ENCODE peak calls at places on chromosomes 11 and 22, in four cellular contexts. Z is WTC11, X is K562, Y is HepG2. P is an unnamed sample.
A peak's percentile ranks its signal among the peaks of the same experiment; 100 is the strongest.

GRCh38 chr22:28014141-28015055 is 95.3 kb upstream of the PITPNB start:
- DNase-seq in Z (peak; percentile 1), X (no peak), Y (no peak), P (no peak)

GRCh38 chr11:75100314-75100713 is 3.6 kb upstream of the OR2AT4 start:
- DNase-seq in Z (no peak), X (peak; percentile 62), Y (no peak), P (peak; percentile 78)

GRCh38 chr11:31355131-31355530 is 14.4 kb downstream of the DCDC1 start:
- DNase-seq in Z (no peak), X (no peak), Y (no peak), P (no peak)

GRCh38 chr11:19380375-19380774 is 139.6 kb upstream of the E2F8 start:
- DNase-seq in Z (no peak), X (no peak), Y (no peak), P (no peak)

GRCh38 chr11:65204646-65205601 is 23.2 kb downstream of the CAPN1 start:
- DNase-seq in Z (peak; percentile 88), X (peak; percentile 86), Y (peak; percentile 37), P (no peak)

GRCh38 chr11:34426766-34427170 is 12.0 kb upstream of the CAT start:
- DNase-seq in Z (no peak), X (peak; percentile 47), Y (no peak), P (no peak)

GRCh38 chr11:121067912-121068652 is 33.0 kb upstream of the TECTA start:
- DNase-seq in Z (no peak), X (no peak), Y (no peak), P (no peak)

GRCh38 chr22:20002098-20002497 is 14.5 kb downstream of the ARVCF start:
- DNase-seq in Z (no peak), X (no peak), Y (no peak), P (no peak)

GRCh38 chr11:120131941-120132644 is 5.8 kb downstream of the TRIM29 start:
- DNase-seq in Z (no peak), X (no peak), Y (peak; percentile 25), P (no peak)

GRCh38 chr22:29004647-29005371 is 56.8 kb downstream of the C22orf31 start:
- DNase-seq in Z (peak; percentile 69), X (peak; percentile 14), Y (peak; percentile 90), P (no peak)

GRCh38 chr11:61961570-61962212 is 5.7 kb downstream of the FTH1 start:
- DNase-seq in Z (no peak), X (no peak), Y (peak; percentile 84), P (no peak)

GRCh38 chr11:25535462-25535861 is 796.5 kb upstream of the ANO3 start:
- DNase-seq in Z (no peak), X (no peak), Y (no peak), P (no peak)

GRCh38 chr11:899724-900123 is 10.9 kb downstream of the CHID1 start:
- DNase-seq in Z (no peak), X (no peak), Y (no peak), P (no peak)

GRCh38 chr11:897226-898159 is 13.1 kb downstream of the CHID1 start:
- DNase-seq in Z (no peak), X (no peak), Y (no peak), P (no peak)

GRCh38 chr11:898540-899190 is 11.9 kb downstream of the CHID1 start:
- DNase-seq in Z (peak; percentile 57), X (no peak), Y (peak; percentile 23), P (no peak)

GRCh38 chr11:900545-900944 is 10.1 kb downstream of the CHID1 start:
- DNase-seq in Z (no peak), X (no peak), Y (no peak), P (no peak)

DNA sequence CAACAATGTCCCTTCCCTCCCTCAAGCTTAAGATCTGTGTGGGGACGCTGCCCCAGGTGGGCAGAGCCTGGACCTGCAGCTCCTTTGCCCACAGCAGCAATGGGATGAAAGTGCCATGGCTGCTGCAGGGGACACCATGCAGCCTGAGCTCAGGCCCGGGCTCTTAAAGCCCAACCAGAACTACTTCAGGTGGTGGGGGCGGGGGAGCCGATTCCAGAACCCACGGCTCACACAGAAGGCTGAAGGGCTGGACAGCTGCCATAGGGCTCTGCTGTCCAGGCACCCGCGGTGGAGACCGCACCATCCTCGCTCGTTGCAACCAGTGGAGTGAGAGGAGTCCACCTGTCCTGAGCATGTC is 12.5 kb downstream of the CHID1 start:
- DNase-seq in Z (peak; percentile 55), X (no peak), Y (peak; percentile 27), P (no peak)
- TF ChIP-seq CREM in Z (no peak), X (no peak), Y (no peak), P (no peak)

DNA sequence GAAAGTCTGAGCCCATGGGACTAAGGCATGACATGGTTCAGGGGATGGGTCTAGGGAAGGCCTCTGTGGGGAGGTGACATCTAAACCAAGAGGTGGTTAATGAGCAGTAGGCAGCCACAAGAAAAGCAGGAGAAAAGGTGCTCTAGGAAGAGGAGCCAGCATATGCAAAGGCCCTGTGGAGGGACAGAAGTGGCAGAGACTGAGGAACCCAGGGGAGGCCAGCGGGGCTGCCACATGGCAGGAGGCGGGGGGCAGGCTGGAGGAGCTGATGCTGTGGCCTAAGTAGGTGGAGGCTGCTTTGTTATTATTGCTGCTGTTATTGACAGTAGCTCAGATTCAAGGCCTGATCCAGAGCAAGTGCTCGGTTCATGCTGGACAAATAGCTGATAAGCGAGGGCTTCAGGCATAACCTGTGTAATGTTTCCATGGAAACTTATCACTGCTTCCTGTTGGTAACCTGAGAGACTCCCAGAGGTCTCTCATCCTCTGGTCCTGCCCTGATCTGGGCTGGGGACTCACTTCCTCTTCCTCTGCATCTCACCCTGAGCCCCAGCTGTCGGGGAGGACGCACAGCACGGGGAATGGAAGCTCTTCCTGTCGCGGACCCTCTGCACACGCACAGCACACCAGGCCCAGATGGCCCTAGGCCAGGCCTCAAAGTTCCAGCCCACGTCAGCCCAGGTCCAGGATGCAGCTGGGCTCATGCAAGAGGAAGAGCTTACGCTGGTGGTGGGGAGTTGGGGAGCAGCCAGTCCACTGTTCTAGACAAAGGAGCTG is 75.2 kb upstream of the TP53I11 start:
- DNase-seq in Z (no peak), X (no peak), Y (peak; percentile 16), P (no peak)
- TF ChIP-seq CREM in Z (no peak), X (no peak), Y (no peak), P (no peak)

GRCh38 chr11:67400251-67400941 is 1.3 kb downstream of the PPP1CA start:
- DNase-seq in Z (no peak), X (peak; percentile 6), Y (no peak), P (no peak)
- TF ChIP-seq CREM in Z (no peak), X (no peak), Y (no peak), P (no peak)

DNA sequence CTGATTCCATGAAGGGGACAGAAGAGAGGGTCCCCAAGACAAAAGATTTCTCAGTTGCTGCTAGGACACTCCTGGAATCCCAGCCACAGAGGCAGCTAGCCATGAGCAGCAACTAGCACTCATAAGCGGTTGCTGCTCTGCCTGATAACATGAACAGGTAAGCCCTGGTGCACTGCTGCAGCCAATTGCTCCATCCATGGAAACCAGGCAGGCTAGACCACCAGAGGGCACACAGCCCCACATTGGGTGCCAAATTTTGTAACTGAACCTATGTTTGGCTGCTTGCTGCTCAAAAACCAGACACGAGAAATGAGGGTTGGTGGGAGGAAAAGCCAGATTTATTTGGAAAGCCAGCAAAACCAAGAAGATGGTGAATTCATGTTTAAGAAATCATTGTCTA is 21.9 kb upstream of the QSER1 start:
- DNase-seq in Z (peak; percentile 61), X (peak; percentile 12), Y (no peak), P (no peak)
- TF ChIP-seq CREM in Z (no peak), X (no peak), Y (no peak), P (no peak)

GRCh38 chr11:284081-285020 is 4.6 kb upstream of the PGGHG start:
- DNase-seq in Z (no peak), X (no peak), Y (no peak), P (no peak)

GRCh38 chr11:283405-284080 is 5.3 kb downstream of the NLRP6 start:
- DNase-seq in Z (no peak), X (no peak), Y (no peak), P (no peak)

GRCh38 chr11:287821-288327 is 1.1 kb upstream of the PGGHG start:
- DNase-seq in Z (peak; percentile 42), X (peak; percentile 59), Y (no peak), P (no peak)

GRCh38 chr11:285021-285893 is 3.7 kb upstream of the PGGHG start:
- DNase-seq in Z (peak; percentile 9), X (no peak), Y (no peak), P (no peak)

GRCh38 chr11:285894-286220 is 3.1 kb upstream of the PGGHG start:
- DNase-seq in Z (no peak), X (no peak), Y (no peak), P (no peak)
- TF ChIP-seq CREM in Z (no peak), X (no peak), Y (no peak), P (no peak)

P was measured in GM12878.